ENCODE peak calls at places on chromosomes 7 and 10, in five cellular contexts. One of them, this sample, is unnamed. For H3K4me1, the result is how much of the 10 kb centered on the place peaks cover.

GRCh38 chr10:88896336-88897018 is 16.4 kb downstream of the STAMBPL1 start:
- DNase-seq in A549: no peak
- DNase-seq in Karpas-422: no peak
- DNase-seq in GM23248: no peak
- DNase-seq in hepatocyte: peak
- DNase-seq in this sample: no peak

GRCh38 chr10:59843733-59844132 is 62.6 kb downstream of the CCDC6 start:
- DNase-seq in A549: no peak
- DNase-seq in Karpas-422: no peak
- DNase-seq in GM23248: no peak
- DNase-seq in hepatocyte: no peak
- DNase-seq in this sample: no peak

GRCh38 chr10:72480861-72481260 is 126.1 kb upstream of the DNAJB12 start:
- DNase-seq in A549: no peak
- DNase-seq in Karpas-422: no peak
- DNase-seq in GM23248: no peak
- DNase-seq in hepatocyte: no peak
- DNase-seq in this sample: no peak

GRCh38 chr7:106447318-106447847 is 162.6 kb upstream of the NAMPT start:
- DNase-seq in A549: no peak
- DNase-seq in Karpas-422: no peak
- DNase-seq in GM23248: no peak
- DNase-seq in hepatocyte: no peak
- DNase-seq in this sample: no peak

GRCh38 chr10:43218951-43219837 is 47.7 kb downstream of the RASGEF1A start:
- DNase-seq in A549: no peak
- DNase-seq in Karpas-422: no peak
- DNase-seq in GM23248: no peak
- DNase-seq in hepatocyte: no peak
- DNase-seq in this sample: no peak

GRCh38 chr10:4771554-4772201 is 54.3 kb upstream of the AKR1E2 start:
- DNase-seq in A549: no peak
- DNase-seq in Karpas-422: no peak
- DNase-seq in GM23248: peak
- DNase-seq in hepatocyte: no peak
- DNase-seq in this sample: no peak

GRCh38 chr10:75263806-75264205 is 28.0 kb upstream of the COMTD1 start:
- DNase-seq in A549: no peak
- DNase-seq in Karpas-422: no peak
- DNase-seq in GM23248: no peak
- DNase-seq in hepatocyte: no peak
- DNase-seq in this sample: no peak

GRCh38 chr10:43035785-43036184 is 41.1 kb upstream of the RET start:
- DNase-seq in A549: no peak
- DNase-seq in Karpas-422: no peak
- DNase-seq in GM23248: no peak
- DNase-seq in hepatocyte: no peak
- DNase-seq in this sample: no peak

GRCh38 chr7:26348987-26349809 is 57.5 kb downstream of the SNX10 start:
- DNase-seq in A549: no peak
- DNase-seq in Karpas-422: peak
- DNase-seq in GM23248: no peak
- DNase-seq in hepatocyte: no peak
- DNase-seq in this sample: no peak

GRCh38 chr7:75804705-75805104 is 8.9 kb downstream of the CCL24 start:
- DNase-seq in A549: no peak
- DNase-seq in Karpas-422: no peak
- DNase-seq in GM23248: no peak
- DNase-seq in hepatocyte: no peak
- DNase-seq in this sample: no peak

GRCh38 chr7:40979296-40979695 is 723.6 kb downstream of the INHBA start:
- DNase-seq in A549: no peak
- DNase-seq in Karpas-422: no peak
- DNase-seq in GM23248: no peak
- DNase-seq in hepatocyte: no peak
- DNase-seq in this sample: no peak

GRCh38 chr7:2313450-2314208 is 612 bp downstream of the SNX8 start:
- DNase-seq in A549: peak
- DNase-seq in Karpas-422: peak
- DNase-seq in GM23248: peak
- DNase-seq in hepatocyte: peak
- DNase-seq in this sample: peak

GRCh38 chr7:2315787-2316186 is 1.5 kb upstream of the SNX8 start:
- DNase-seq in A549: no peak
- DNase-seq in Karpas-422: no peak
- DNase-seq in GM23248: no peak
- DNase-seq in hepatocyte: no peak
- DNase-seq in this sample: no peak

GRCh38 chr7:2314209-2314955 is at the start of gene SNX8:
- DNase-seq in A549: peak
- DNase-seq in Karpas-422: peak
- DNase-seq in GM23248: peak
- DNase-seq in hepatocyte: peak
- DNase-seq in this sample: peak

GRCh38 chr7:2309889-2310331 is 4.3 kb downstream of the SNX8 start:
- DNase-seq in A549: peak
- DNase-seq in Karpas-422: no peak
- DNase-seq in GM23248: no peak
- DNase-seq in hepatocyte: peak
- DNase-seq in this sample: no peak

DNA sequence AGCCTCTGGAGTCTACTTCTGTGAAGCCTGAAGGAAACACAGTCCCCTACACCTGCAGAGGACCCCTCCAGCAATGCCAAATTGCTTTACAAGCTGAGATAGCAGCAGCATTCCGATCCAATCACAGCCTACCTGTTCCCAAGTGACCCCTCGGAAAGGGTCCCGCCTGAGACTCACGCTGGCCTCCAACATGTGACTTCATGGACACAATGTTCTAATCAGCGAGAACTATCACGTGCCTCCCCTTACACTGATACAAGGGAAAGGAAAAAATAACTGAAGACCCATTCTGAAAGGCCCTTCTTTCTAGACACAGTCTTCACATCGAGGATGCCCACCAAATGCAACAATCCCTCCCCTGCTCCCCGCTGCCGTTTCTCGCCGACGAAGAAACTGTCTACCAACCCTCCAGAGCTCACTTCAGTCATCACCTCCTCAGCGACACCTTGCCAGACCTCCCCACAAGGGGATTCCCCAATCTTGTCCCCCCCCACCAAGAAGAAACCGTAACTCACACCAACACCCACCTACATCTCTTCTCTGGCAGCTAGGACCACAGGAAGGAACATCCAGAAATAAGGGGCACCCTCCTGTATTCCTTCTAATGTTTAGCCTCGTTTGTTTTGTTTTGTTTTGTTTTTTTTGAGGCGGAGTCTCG is 1.8 kb downstream of the SNX8 start:
- DNase-seq in A549: no peak
- DNase-seq in Karpas-422: peak
- DNase-seq in GM23248: no peak
- DNase-seq in hepatocyte: no peak
- DNase-seq in this sample: peak
- H3K4me2 ChIP-seq in A549: peak
- H3K4me2 ChIP-seq in Karpas-422: peak
- H3K4me2 ChIP-seq in GM23248: no peak
- H3K4me2 ChIP-seq in hepatocyte: peak
- H3K4me2 ChIP-seq in this sample: peak

GRCh38 chr10:132461683-132462231 is 64.8 kb downstream of the PWWP2B start:
- DNase-seq in A549: no peak
- DNase-seq in Karpas-422: no peak
- DNase-seq in GM23248: peak
- DNase-seq in hepatocyte: no peak
- DNase-seq in this sample: no peak

GRCh38 chr10:132462463-132463332 is 65.7 kb downstream of the PWWP2B start:
- DNase-seq in A549: no peak
- DNase-seq in Karpas-422: no peak
- DNase-seq in GM23248: no peak
- DNase-seq in hepatocyte: no peak
- DNase-seq in this sample: no peak

GRCh38 chr10:132465193-132465888 is 68.3 kb downstream of the PWWP2B start:
- DNase-seq in A549: no peak
- DNase-seq in Karpas-422: no peak
- DNase-seq in GM23248: no peak
- DNase-seq in hepatocyte: no peak
- DNase-seq in this sample: no peak

GRCh38 chr10:132464256-132465192 is 67.5 kb downstream of the PWWP2B start:
- DNase-seq in A549: no peak
- DNase-seq in Karpas-422: no peak
- DNase-seq in GM23248: peak
- DNase-seq in hepatocyte: peak
- DNase-seq in this sample: no peak

DNA sequence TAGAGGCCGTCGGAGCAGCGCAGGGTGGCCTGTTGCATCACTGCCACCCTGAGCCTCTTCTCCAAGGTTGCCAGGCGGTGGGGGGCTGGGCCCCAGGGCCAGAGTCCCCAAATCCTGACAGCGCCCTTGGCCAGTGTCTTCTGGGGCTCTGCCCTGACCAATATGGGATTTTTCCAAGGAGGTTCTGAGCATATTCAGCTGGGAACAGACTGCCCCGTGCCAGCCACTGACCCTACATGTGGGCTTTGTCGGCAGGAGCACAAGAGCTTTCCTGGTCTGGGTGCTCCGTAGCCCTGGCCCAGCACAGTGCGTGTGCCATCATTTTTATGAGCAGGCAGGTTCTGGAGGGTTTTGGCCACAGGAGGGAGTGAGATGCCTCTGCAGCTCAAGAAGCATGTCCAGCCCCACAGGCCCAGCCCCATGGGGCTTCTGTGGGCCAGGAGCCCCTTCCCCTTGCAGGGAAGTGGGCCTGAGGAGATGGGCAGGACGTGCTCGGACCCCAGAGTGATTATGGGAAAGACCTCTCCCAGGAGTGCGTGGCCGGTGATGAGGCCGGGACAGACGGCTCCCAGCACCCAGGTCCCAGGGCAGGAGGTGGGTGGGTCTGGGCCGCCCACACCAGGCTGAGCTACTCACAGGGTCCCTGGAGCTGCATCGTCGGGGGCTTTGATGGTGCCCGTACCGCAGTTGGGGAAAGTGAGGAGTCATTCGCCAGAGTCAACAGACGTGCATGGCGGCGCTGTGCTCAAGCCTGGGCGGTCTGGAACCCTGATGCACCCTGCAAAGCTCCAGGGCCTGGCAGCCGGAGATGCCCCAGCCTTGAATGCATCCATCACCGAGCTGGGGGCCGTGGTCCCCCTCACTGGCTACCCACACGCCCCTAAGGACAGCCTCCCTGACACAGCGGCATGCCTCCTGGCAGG is 66.6 kb downstream of the PWWP2B start:
- DNase-seq in A549: no peak
- DNase-seq in Karpas-422: peak
- DNase-seq in GM23248: peak
- DNase-seq in hepatocyte: no peak
- DNase-seq in this sample: no peak
- H3K4me1 ChIP-seq in A549: under half
- H3K4me1 ChIP-seq in Karpas-422: half or more
- H3K4me1 ChIP-seq in GM23248: under half
- H3K4me1 ChIP-seq in hepatocyte: under half
- H3K4me1 ChIP-seq in this sample: under half

GRCh38 chr7:20438665-20439376 is 108.1 kb downstream of the ITGB8 start:
- DNase-seq in A549: no peak
- DNase-seq in Karpas-422: peak
- DNase-seq in GM23248: no peak
- DNase-seq in hepatocyte: no peak
- DNase-seq in this sample: peak
- H3K4me2 ChIP-seq in A549: no peak
- H3K4me2 ChIP-seq in Karpas-422: peak
- H3K4me2 ChIP-seq in GM23248: no peak
- H3K4me2 ChIP-seq in hepatocyte: peak
- H3K4me2 ChIP-seq in this sample: peak

GRCh38 chr10:103473261-103473671 is 5.8 kb downstream of the CALHM3 start:
- DNase-seq in A549: no peak
- DNase-seq in Karpas-422: no peak
- DNase-seq in GM23248: no peak
- DNase-seq in hepatocyte: no peak
- DNase-seq in this sample: no peak
- H3K4me1 ChIP-seq in A549: under half
- H3K4me1 ChIP-seq in Karpas-422: under half
- H3K4me1 ChIP-seq in GM23248: under half
- H3K4me1 ChIP-seq in hepatocyte: under half
- H3K4me1 ChIP-seq in this sample: half or more

This sample was measured in OCI-LY7.